ENCODE peak calls at places on chromosomes 2 and 18, in four cellular contexts. L is CD4-positive, alpha-beta memory T cell; C is BE2C; F is upper lobe of left lung. Z is an unnamed sample.

GRCh38 chr18:11487390-11487789 is 122.0 kb upstream of the SLC35G4 start:
- DNase-seq in F (no peak), L (no peak), C (peak; percentile 39), Z (no peak)

GRCh38 chr18:79911009-79911870 is 40.2 kb downstream of the SLC66A2 start:
- DNase-seq in L (no peak), F (no peak), C (no peak), Z (no peak)

GRCh38 chr2:169112841-169113240 is 43.5 kb downstream of the DHRS9 start:
- DNase-seq in C (no peak), F (no peak), L (no peak), Z (no peak)

GRCh38 chr18:3402962-3403585 is 46.9 kb upstream of the TGIF1 start:
- DNase-seq in L (peak; percentile 25), C (no peak), F (no peak), Z (no peak)

GRCh38 chr2:50787636-50788035 is 244.3 kb downstream of the NRXN1 start:
- DNase-seq in L (no peak), F (no peak), C (no peak), Z (no peak)

GRCh38 chr2:191217580-191217979 is 27.6 kb upstream of the MYO1B start:
- DNase-seq in F (no peak), L (no peak), C (no peak), Z (no peak)

GRCh38 chr18:44321868-44322590 is 358.7 kb upstream of the SETBP1 start:
- DNase-seq in L (no peak), F (no peak), C (no peak), Z (no peak)

GRCh38 chr18:79714531-79715240 is 35.1 kb downstream of the CTDP1 start:
- DNase-seq in L (no peak), C (no peak), F (no peak), Z (no peak)

GRCh38 chr2:85277416-85278158 is 50.2 kb downstream of the TGOLN2 start:
- DNase-seq in C (no peak), L (no peak), F (no peak), Z (peak; percentile 12)

GRCh38 chr18:46821856-46822711 is 65.2 kb upstream of the ST8SIA5 start:
- DNase-seq in F (no peak), L (no peak), C (no peak), Z (no peak)

GRCh38 chr2:9124231-9124651 is 82.4 kb upstream of the ASAP2 start:
- DNase-seq in F (no peak), L (no peak), C (no peak), Z (no peak)

GRCh38 chr2:33765122-33765521 is 166.0 kb upstream of the FAM98A start:
- DNase-seq in C (no peak), L (no peak), F (no peak), Z (no peak)

DNA sequence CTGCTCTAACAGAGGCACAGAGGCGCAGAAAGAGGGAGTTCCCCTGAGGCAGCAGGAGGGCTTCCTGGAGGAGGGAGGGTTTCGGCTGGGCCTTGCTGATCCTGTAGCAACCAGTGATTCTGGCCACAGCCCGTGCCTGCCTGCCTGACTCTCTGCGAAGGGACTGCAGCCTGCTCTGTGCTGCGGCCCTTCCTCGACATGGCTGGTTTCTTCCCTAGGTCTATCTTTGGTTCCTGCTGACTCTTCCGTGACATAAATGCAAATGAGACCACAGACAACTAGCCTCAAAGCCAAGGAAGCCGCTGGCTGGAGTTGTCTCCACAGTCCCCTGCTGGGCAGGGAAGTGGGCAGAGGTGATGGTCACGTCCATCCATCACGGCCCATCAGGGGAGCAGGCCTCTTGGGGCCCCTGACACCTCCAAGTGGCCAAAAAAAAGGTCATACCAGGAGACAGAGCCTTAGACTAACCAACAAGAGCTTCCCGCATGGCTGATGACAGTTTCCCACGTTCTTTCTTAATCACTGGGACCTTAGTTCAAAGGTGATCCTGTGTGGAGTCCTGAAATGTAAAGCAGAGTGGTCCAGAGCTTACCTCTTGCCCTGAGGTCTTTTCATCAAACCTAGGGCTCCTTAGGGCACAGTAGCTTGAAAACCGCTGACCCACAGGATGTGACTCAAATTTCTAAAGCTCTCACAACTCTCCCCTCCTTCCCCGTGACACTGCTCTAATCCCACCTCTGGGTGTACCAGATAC is 55.3 kb downstream of the HS1BP3 start:
- DNase-seq in F (peak; percentile 66), L (no peak), C (no peak), Z (no peak)
- H3K27me3 ChIP-seq in F (no peaks in the 10 kb centered on the region), L (no peaks in the 10 kb centered on the region), C (no peaks in the 10 kb centered on the region), Z (no peaks in the 10 kb centered on the region)

GRCh38 chr2:64807417-64807816 is 153.7 kb upstream of the SERTAD2 start:
- DNase-seq in F (peak; percentile 70), C (no peak), L (no peak), Z (peak; percentile 97)
- H3K4me3 ChIP-seq in F (no peak overlapping the region), C (no peak overlapping the region), L (no peak overlapping the region), Z (no peak overlapping the region)

GRCh38 chr2:15813481-15814266 is 126.7 kb upstream of the MYCN start:
- DNase-seq in C (no peak), F (no peak), L (no peak), Z (no peak)
- H3K9me3 ChIP-seq in C (no peaks in the 10 kb centered on the region), F (no peaks in the 10 kb centered on the region), L (no peaks in the 10 kb centered on the region), Z (no peaks in the 10 kb centered on the region)

GRCh38 chr2:170362313-170362795 is 184.4 kb downstream of the MYO3B start:
- DNase-seq in L (no peak), F (no peak), C (no peak), Z (no peak)

GRCh38 chr2:170360546-170361358 is 182.8 kb downstream of the MYO3B start:
- DNase-seq in C (no peak), L (no peak), F (no peak), Z (no peak)

GRCh38 chr2:170361359-170361936 is 183.5 kb downstream of the MYO3B start:
- DNase-seq in F (peak; percentile 39), L (peak; percentile 39), C (peak; percentile 28), Z (peak; percentile 17)

GRCh38 chr2:170365003-170365402 is 187.1 kb downstream of the MYO3B start:
- DNase-seq in C (no peak), L (no peak), F (no peak), Z (no peak)

DNA sequence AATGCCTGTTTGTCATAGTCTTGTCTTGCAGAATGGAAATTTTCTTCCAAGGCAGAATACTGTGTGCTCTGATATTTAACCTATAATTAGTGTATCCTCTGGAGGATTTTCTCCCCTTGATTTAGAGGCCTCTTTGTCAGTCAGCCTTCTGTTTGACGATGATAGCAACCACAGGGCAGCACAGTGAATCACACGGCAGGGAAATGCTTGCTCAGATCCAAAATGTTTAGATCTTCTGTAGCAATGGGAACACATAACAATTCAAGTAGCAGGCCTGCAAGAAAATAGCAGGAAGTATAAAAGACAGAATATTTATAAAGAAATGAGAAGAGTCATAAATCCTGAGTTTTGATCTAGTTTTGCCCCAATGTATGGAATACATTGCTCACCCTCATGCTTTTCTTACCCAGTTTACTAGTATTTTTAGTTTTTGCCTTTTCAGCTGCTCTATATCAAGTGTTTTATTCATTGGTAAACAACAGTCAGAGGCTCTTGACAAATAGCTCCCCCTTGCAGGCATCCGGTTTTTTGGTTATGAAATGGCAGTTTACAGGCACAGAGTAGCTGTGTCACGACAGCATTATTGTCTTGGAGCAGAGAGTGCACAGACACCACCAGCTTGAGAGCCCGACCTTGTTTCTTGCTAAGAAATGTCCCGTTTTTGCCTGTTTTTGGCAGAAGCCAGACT is 185.1 kb downstream of the MYO3B start:
- DNase-seq in C (no peak), L (no peak), F (no peak), Z (no peak)
- H3K27me3 ChIP-seq in C (peaks cover 3% of the 10 kb centered on the region), L (peaks cover 3% of the 10 kb centered on the region), F (no peaks in the 10 kb centered on the region), Z (peaks cover 18% of the 10 kb centered on the region)

GRCh38 chr2:80302001-80302464 is 2.5 kb downstream of the LRRTM1 start:
- DNase-seq in F (no peak), C (peak; percentile 14), L (no peak), Z (no peak)
- H3K4me3 ChIP-seq in F (no peak overlapping the region), C (peak overlapping the region; percentile 73), L (no peak overlapping the region), Z (no peak overlapping the region)

Z was measured in MG63.